ENCODE peak calls at places on chromosomes 3 and 15, in seven cellular contexts. Z, M, J, H, F, K and C are unnamed samples.

GRCh38 chr3:58306662-58307286 is 454 bp downstream of the HTD2 start:
- DNase-seq in M (peak; percentile 39), H (peak; percentile 40), F (peak; percentile 65), K (peak; percentile 18), J (peak; percentile 5), Z (peak; percentile 72), C (peak; percentile 68)

GRCh38 chr15:80890341-80890972 is 99.2 kb downstream of the MESD start:
- DNase-seq in M (no peak), J (peak; percentile 46), K (peak; percentile 61), F (no peak), H (no peak), Z (no peak), C (peak; percentile 41)

GRCh38 chr3:125602752-125603649 is 7.7 kb upstream of the OSBPL11 start:
- DNase-seq in K (peak; percentile 74), J (peak; percentile 54), M (no peak), F (no peak), H (peak; percentile 77), Z (no peak), C (no peak)

GRCh38 chr15:29731865-29732264 is 90.4 kb downstream of the TJP1 start:
- DNase-seq in F (no peak), J (no peak), Z (no peak), K (no peak), H (no peak), M (no peak), C (no peak)

GRCh38 chr15:61621146-61621545 is 392.0 kb upstream of the RORA start:
- DNase-seq in M (no peak), H (peak; percentile 21), K (no peak), J (no peak), Z (no peak), F (no peak), C (peak; percentile 54)

GRCh38 chr3:156307704-156308103 is 187.3 kb downstream of the KCNAB1 start:
- DNase-seq in F (no peak), J (peak; percentile 81), H (peak; percentile 89), M (peak; percentile 59), Z (peak; percentile 75), K (peak; percentile 93), C (peak; percentile 79)

GRCh38 chr3:7444886-7445285 is 584.0 kb downstream of the GRM7 start:
- DNase-seq in F (no peak), Z (no peak), M (no peak), H (peak; percentile 59), J (no peak), K (no peak), C (no peak)

GRCh38 chr15:31147456-31147855 is 45.9 kb upstream of the TRPM1 start:
- DNase-seq in J (no peak), H (no peak), K (no peak), Z (no peak), M (no peak), F (no peak), C (no peak)

GRCh38 chr3:179768080-179768479 is 115.2 kb downstream of the USP13 start:
- DNase-seq in M (no peak), K (peak; percentile 57), Z (no peak), F (peak; percentile 65), J (peak; percentile 71), H (peak; percentile 43), C (no peak)

GRCh38 chr3:51709004-51709420 is 2.1 kb downstream of the GRM2 start:
- DNase-seq in K (no peak), J (no peak), M (no peak), Z (peak; percentile 23), H (no peak), F (no peak), C (no peak)

GRCh38 chr3:9153763-9154601 is 95.5 kb downstream of the SRGAP3 start:
- DNase-seq in Z (no peak), H (no peak), J (no peak), M (peak; percentile 18), K (no peak), F (no peak), C (peak; percentile 62)

GRCh38 chr3:59821274-59821673 is 771.4 kb upstream of the CFAP20DC start:
- DNase-seq in M (no peak), H (no peak), Z (no peak), F (no peak), K (no peak), J (peak; percentile 30), C (no peak)

GRCh38 chr15:29859981-29860745 is 37.9 kb upstream of the TJP1 start:
- DNase-seq in H (no peak), Z (no peak), M (no peak), K (peak; percentile 69), J (peak; percentile 84), F (peak; percentile 15), C (no peak)

GRCh38 chr3:161267646-161268045 is 46.5 kb downstream of the NMD3 start:
- DNase-seq in H (no peak), M (no peak), F (no peak), J (no peak), Z (no peak), K (no peak), C (no peak)

GRCh38 chr3:138944842-138945645 is 1.9 kb downstream of the FOXL2 start:
- DNase-seq in H (no peak), Z (peak; percentile 53), M (no peak), J (no peak), F (peak; percentile 26), K (no peak), C (no peak)

GRCh38 chr3:73608805-73609641 is 15.7 kb downstream of the PDZRN3 start:
- DNase-seq in J (no peak), M (no peak), Z (no peak), F (no peak), K (no peak), H (no peak), C (no peak)

GRCh38 chr15:25238716-25239470 is 199.9 kb downstream of the UBE3A start:
- DNase-seq in J (no peak), M (peak; percentile 6), H (no peak), F (no peak), K (no peak), Z (no peak), C (peak; percentile 1)

GRCh38 chr3:196875258-196875657 is 7.5 kb downstream of the SENP5 start:
- DNase-seq in H (no peak), J (no peak), Z (no peak), K (no peak), M (no peak), F (no peak), C (no peak)

GRCh38 chr15:95799286-95800187 is 531.0 kb upstream of the NR2F2 start:
- DNase-seq in K (peak; percentile 34), F (peak; percentile 89), M (no peak), Z (no peak), J (peak; percentile 87), H (peak; percentile 85), C (no peak)

GRCh38 chr3:133834621-133835417 is 29.2 kb downstream of the SRPRB start:
- DNase-seq in Z (no peak), H (no peak), M (no peak), K (no peak), J (no peak), F (no peak), C (no peak)
- H3K4me3 ChIP-seq in Z (no peak overlapping the region), H (no peak overlapping the region), M (no peak overlapping the region), K (no peak overlapping the region), J (no peak overlapping the region), F (no peak overlapping the region), C (no peak overlapping the region)

DNA sequence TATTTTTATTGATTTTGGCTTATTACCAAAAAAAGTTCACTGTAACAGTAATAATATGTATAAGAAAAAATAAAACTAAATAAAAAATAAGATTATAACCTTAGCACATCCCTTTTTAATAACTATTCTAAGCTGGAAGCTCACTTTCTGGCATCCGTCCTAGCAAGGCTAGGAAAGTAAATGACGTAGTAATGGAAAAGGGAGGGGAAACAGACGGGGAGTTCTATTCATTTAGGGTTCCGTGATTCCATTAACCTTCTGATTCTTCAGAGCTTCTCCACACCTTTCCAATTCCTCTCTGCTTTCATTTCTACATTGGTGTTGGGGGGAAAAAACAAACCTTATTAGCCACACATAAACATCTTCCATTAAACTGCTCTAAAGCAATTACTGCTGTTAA is 156.6 kb downstream of the FGF12 start:
- DNase-seq in K (no peak), H (no peak), Z (no peak), J (peak; percentile 24), M (no peak), F (no peak), C (no peak)
- H3K4me3 ChIP-seq in K (peak overlapping the region; percentile 42), H (peak overlapping the region; percentile 35), Z (peak overlapping the region; percentile 21), J (peak overlapping the region; percentile 32), M (peak overlapping the region; percentile 21), F (peak overlapping the region; percentile 76), C (peak overlapping the region; percentile 46)

GRCh38 chr3:112512320-112512719 is 13.0 kb upstream of the BTLA start:
- DNase-seq in M (no peak), Z (no peak), J (peak; percentile 17), F (no peak), H (no peak), K (no peak), C (no peak)

GRCh38 chr3:112519424-112520001 is 20.2 kb upstream of the BTLA start:
- DNase-seq in H (peak; percentile 79), M (no peak), J (peak; percentile 81), F (peak; percentile 73), K (peak; percentile 90), Z (no peak), C (no peak)

GRCh38 chr3:112508860-112509259 is 9.6 kb upstream of the BTLA start:
- DNase-seq in H (no peak), M (no peak), J (no peak), F (no peak), Z (no peak), K (no peak), C (no peak)

DNA sequence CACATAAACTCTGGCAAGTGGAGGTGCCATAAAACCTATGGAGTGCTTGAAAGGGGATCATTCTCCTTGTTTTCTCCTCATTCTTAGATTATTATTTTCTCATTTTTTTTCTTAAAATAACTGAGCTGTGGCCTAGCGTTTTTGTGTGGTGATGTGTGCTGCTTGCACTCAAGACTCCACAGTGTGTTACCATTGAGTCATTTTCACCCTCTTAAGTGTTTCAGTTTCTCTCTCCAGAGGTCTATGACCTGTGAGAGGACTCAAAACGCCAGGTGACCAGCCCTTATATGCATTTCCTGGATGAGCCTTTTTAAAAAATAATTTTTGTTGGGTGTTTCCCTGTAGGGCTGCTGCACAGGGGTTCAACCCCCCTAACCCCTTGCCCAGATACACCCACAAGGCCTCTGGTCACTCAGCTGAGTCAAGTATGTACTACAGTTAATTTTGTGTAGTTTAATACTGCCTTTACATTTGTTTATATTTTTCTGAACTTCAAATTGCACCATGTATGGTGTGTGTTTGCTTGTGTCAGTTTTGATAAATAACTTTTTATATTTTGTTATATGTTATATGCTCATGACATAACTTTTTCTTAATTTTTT is 15.4 kb upstream of the BTLA start:
- DNase-seq in K (peak; percentile 7), F (peak; percentile 7), J (peak; percentile 14), M (no peak), H (no peak), Z (no peak), C (no peak)
- H3K4me3 ChIP-seq in K (no peak overlapping the region), F (no peak overlapping the region), J (no peak overlapping the region), M (no peak overlapping the region), H (no peak overlapping the region), Z (no peak overlapping the region), C (no peak overlapping the region)

GRCh38 chr15:100116416-100117190 is 225.2 kb downstream of the ADAMTS17 start:
- DNase-seq in Z (peak; percentile 94), M (peak; percentile 80), K (no peak), F (no peak), J (no peak), H (no peak), C (peak; percentile 89)

GRCh38 chr15:100123611-100124010 is 218.2 kb downstream of the ADAMTS17 start:
- DNase-seq in Z (no peak), M (no peak), F (no peak), K (no peak), J (no peak), H (no peak), C (no peak)

GRCh38 chr15:100121285-100121684 is 220.5 kb downstream of the ADAMTS17 start:
- DNase-seq in J (no peak), H (no peak), M (no peak), K (no peak), F (no peak), Z (no peak), C (no peak)

GRCh38 chr15:100118546-100118945 is 223.2 kb downstream of the ADAMTS17 start:
- DNase-seq in J (no peak), K (no peak), F (no peak), H (no peak), M (no peak), Z (no peak), C (no peak)

GRCh38 chr15:100120111-100120510 is 221.7 kb downstream of the ADAMTS17 start:
- DNase-seq in K (no peak), F (no peak), H (no peak), M (no peak), Z (no peak), J (no peak), C (no peak)
- H3K4me3 ChIP-seq in K (no peak overlapping the region), F (no peak overlapping the region), H (no peak overlapping the region), M (no peak overlapping the region), Z (no peak overlapping the region), J (no peak overlapping the region), C (no peak overlapping the region)